ENCODE peak calls at places on chromosomes 3 and 15, in eight cellular contexts. O is activated naive CD8-positive, alpha-beta T cell treated with anti-CD3 and anti-CD28 coated beads, Interleukin-2, amount 10 ng/mL, durations not matched to agents 7 days and 5 days; D is T1000; C is dorsolateral prefrontal cortex; E is GM23338; H is EH; Y is left ventricle myocardium superior; I is mesothelial cell of epicardium. W is an unnamed sample.

GRCh38 chr3:72393455-72393854 is 454.8 kb downstream of the SHQ1 start:
- DNase-seq in O (no peak), D (no peak), C (no peak), E (no peak), H (no peak), Y (no peak), I (no peak), W (no peak)

GRCh38 chr15:55902975-55903374 is 90.4 kb downstream of the NEDD4 start:
- DNase-seq in O (no peak), D (no peak), C (no peak), E (no peak), H (peak; percentile 56), Y (no peak), I (no peak), W (no peak)

GRCh38 chr15:49428392-49429095 is 5.5 kb downstream of the FGF7 start:
- DNase-seq in O (no peak), D (no peak), C (no peak), E (no peak), H (peak; percentile 76), Y (peak; percentile 41), I (no peak), W (peak; percentile 61)

GRCh38 chr3:196684548-196685407 is 27.3 kb downstream of the CEP19 start:
- DNase-seq in O (peak; percentile 60), D (no peak), C (peak; percentile 54), E (peak; percentile 78), H (peak; percentile 67), Y (peak; percentile 48), I (peak; percentile 27), W (peak; percentile 57)

GRCh38 chr3:183779896-183780450 is 45.4 kb downstream of the MAP6D1 start:
- DNase-seq in O (no peak), D (no peak), C (no peak), E (no peak), H (no peak), Y (no peak), I (no peak), W (no peak)

GRCh38 chr3:45140392-45140791 is 5.8 kb downstream of the CDCP1 start:
- DNase-seq in O (no peak), D (peak; percentile 27), C (no peak), E (no peak), H (peak; percentile 67), Y (no peak), I (no peak), W (no peak)

GRCh38 chr15:65414841-65415621 is 7.7 kb downstream of the IGDCC4 start:
- DNase-seq in O (no peak), D (no peak), C (peak; percentile 59), E (peak; percentile 97), H (peak; percentile 40), Y (peak; percentile 71), I (no peak), W (peak; percentile 60)

GRCh38 chr3:17190353-17191078 is 305.8 kb downstream of the PLCL2 start:
- DNase-seq in O (no peak), D (no peak), C (no peak), E (no peak), H (no peak), Y (no peak), I (no peak), W (no peak)

GRCh38 chr3:171088984-171089754 is 62.6 kb upstream of the SLC2A2 start:
- DNase-seq in O (no peak), D (no peak), C (no peak), E (no peak), H (peak; percentile 95), Y (no peak), I (no peak), W (no peak)

GRCh38 chr3:154132777-154133375 is 11.7 kb downstream of the ARHGEF26 start:
- DNase-seq in O (no peak), D (no peak), C (no peak), E (no peak), H (no peak), Y (no peak), I (no peak), W (no peak)

GRCh38 chr3:120021523-120021922 is 72.7 kb downstream of the GSK3B start:
- DNase-seq in O (no peak), D (no peak), C (no peak), E (no peak), H (peak; percentile 53), Y (no peak), I (no peak), W (no peak)

GRCh38 chr3:114221881-114222264 is 15.5 kb downstream of the ZNF80 start:
- DNase-seq in O (no peak), D (no peak), C (no peak), E (no peak), H (no peak), Y (no peak), I (no peak), W (no peak)

GRCh38 chr3:8152826-8153418 is 348.7 kb upstream of the LMCD1 start:
- DNase-seq in O (no peak), D (no peak), C (no peak), E (peak; percentile 29), H (no peak), Y (no peak), I (no peak), W (no peak)

GRCh38 chr15:83046558-83047127 is 20.4 kb downstream of the BTBD1 start:
- DNase-seq in O (no peak), D (no peak), C (no peak), E (no peak), H (peak; percentile 65), Y (no peak), I (no peak), W (no peak)

GRCh38 chr15:74776851-74777768 is 4.8 kb upstream of the CSK start:
- DNase-seq in O (peak; percentile 63), D (no peak), C (no peak), E (peak; percentile 69), H (peak; percentile 57), Y (peak; percentile 41), I (no peak), W (peak; percentile 51)

GRCh38 chr3:16305121-16305541 is 40.1 kb downstream of the OXNAD1 start:
- DNase-seq in O (no peak), D (no peak), C (no peak), E (no peak), H (no peak), Y (no peak), I (no peak), W (no peak)

GRCh38 chr3:62833538-62833937 is 41.7 kb downstream of the CADPS start:
- DNase-seq in O (no peak), D (no peak), C (no peak), E (peak; percentile 74), H (peak; percentile 15), Y (no peak), I (no peak), W (no peak)

GRCh38 chr3:137970914-137971831 is 38.8 kb upstream of the CLDN18 start:
- DNase-seq in O (peak; percentile 69), D (peak; percentile 48), C (peak; percentile 80), E (peak; percentile 93), H (peak; percentile 71), Y (peak; percentile 85), I (peak; percentile 52), W (peak; percentile 83)

GRCh38 chr3:125437631-125438435 is 62.7 kb upstream of the ZNF148 start:
- DNase-seq in O (peak; percentile 61), D (peak; percentile 45), C (peak; percentile 75), E (peak; percentile 71), H (peak; percentile 57), Y (peak; percentile 53), I (peak; percentile 27), W (peak; percentile 65)

GRCh38 chr15:72787521-72787920 is 4.0 kb upstream of the ADPGK start:
- DNase-seq in O (no peak), D (no peak), C (no peak), E (no peak), H (no peak), Y (no peak), I (no peak), W (no peak)

GRCh38 chr3:86923071-86923476 is 67.9 kb downstream of the VGLL3 start:
- DNase-seq in O (no peak), D (no peak), C (no peak), E (no peak), H (peak; percentile 90), Y (no peak), I (no peak), W (no peak)

GRCh38 chr3:191387441-191388077 is 57.2 kb upstream of the UTS2B start:
- DNase-seq in O (no peak), D (no peak), C (no peak), E (no peak), H (peak; percentile 50), Y (no peak), I (no peak), W (no peak)

GRCh38 chr3:38354588-38355344 is 8.2 kb downstream of the XYLB start:
- DNase-seq in O (no peak), D (no peak), C (no peak), E (no peak), H (peak; percentile 73), Y (no peak), I (no peak), W (no peak)

W was measured in Right ventricle myocardium superior.